ENCODE peak calls at places on chromosomes 5 and 9, in five cellular contexts. H, V, C, B and K are unnamed samples.

GRCh38 chr5:139717221-139717620 is 69.1 kb downstream of the CXXC5 start:
- DNase-seq in B (no peak), V (no peak), C (no peak), H (no peak), K (no peak)

GRCh38 chr5:122439645-122440044 is 127.6 kb downstream of the SNCAIP start:
- DNase-seq in C (no peak), B (no peak), H (no peak), V (no peak), K (no peak)

GRCh38 chr9:109517798-109518435 is 19.8 kb upstream of the PTPN3 start:
- DNase-seq in H (no peak), V (no peak), C (no peak), B (peak; percentile 17), K (no peak)

GRCh38 chr9:94874316-94874715 is 147.8 kb downstream of the AOPEP start:
- DNase-seq in B (no peak), H (no peak), C (peak; percentile 94), V (no peak), K (peak; percentile 59)

GRCh38 chr5:178667109-178667508 is 40.3 kb upstream of the CLK4 start:
- DNase-seq in B (no peak), V (no peak), C (no peak), H (no peak), K (no peak)

GRCh38 chr5:66362021-66362420 is 217.9 kb downstream of the SREK1 start:
- DNase-seq in H (no peak), C (no peak), V (no peak), B (no peak), K (no peak)

GRCh38 chr9:129148463-129149204 is 29.4 kb downstream of the IER5L start:
- DNase-seq in H (no peak), V (no peak), C (no peak), B (no peak), K (no peak)

GRCh38 chr9:98215266-98215665 is 22.8 kb upstream of the CORO2A start:
- DNase-seq in V (no peak), H (no peak), C (no peak), B (no peak), K (no peak)

GRCh38 chr9:118630931-118631595 is 738.2 kb downstream of the BRINP1 start:
- DNase-seq in B (no peak), C (no peak), H (no peak), V (no peak), K (no peak)

GRCh38 chr5:138488481-138488945 is 23.2 kb downstream of the EGR1 start:
- DNase-seq in C (peak; percentile 45), B (no peak), V (no peak), H (no peak), K (peak; percentile 59)

GRCh38 chr5:77774981-77775772 is 962 bp downstream of the TBCA start:
- DNase-seq in H (no peak), V (no peak), C (no peak), B (no peak), K (no peak)

GRCh38 chr9:89138463-89139390 is 39.9 kb downstream of the SHC3 start:
- DNase-seq in B (no peak), H (no peak), V (no peak), C (peak; percentile 82), K (no peak)

GRCh38 chr9:68574150-68574549 is 33.5 kb upstream of the TMEM252 start:
- DNase-seq in H (no peak), V (no peak), C (no peak), B (no peak), K (no peak)

GRCh38 chr5:80072103-80073073 is 37.2 kb downstream of the THBS4 start:
- DNase-seq in H (no peak), C (no peak), V (no peak), B (no peak), K (peak; percentile 44)